ENCODE peak calls at places on chromosomes 5 and 9, in eight cellular contexts. I is effector memory CD4-positive, alpha-beta T cell; L is iris pigment epithelial cell; Z is psoas muscle; E is Kasumi-1; D is heart left ventricle; W is ELF-1; U is activated gamma-delta T cell treated with Interleukin-2 at 50 U/mL for 16 hours. A is an unnamed sample.

GRCh38 chr9:35864695-35865255 is 5.4 kb downstream of the OR13J1 start:
- DNase-seq in I (no peak), L (no peak), Z (no peak), E (no peak), D (no peak), W (no peak), U (no peak), A (no peak)

GRCh38 chr5:94903719-94904118 is 285.2 kb downstream of the SLF1 start:
- DNase-seq in I (no peak), L (peak), Z (no peak), E (no peak), D (no peak), W (no peak), U (no peak), A (peak)

GRCh38 chr9:76655121-76655531 is 109.1 kb upstream of the PCA3 start:
- DNase-seq in I (no peak), L (peak), Z (no peak), E (no peak), D (no peak), W (no peak), U (no peak), A (no peak)

GRCh38 chr9:22528485-22528884 is 81.9 kb downstream of the DMRTA1 start:
- DNase-seq in I (no peak), L (peak), Z (no peak), E (peak), D (no peak), W (no peak), U (no peak), A (peak)

GRCh38 chr9:2495221-2496005 is 126.2 kb upstream of the VLDLR start:
- DNase-seq in I (no peak), L (no peak), Z (no peak), E (no peak), D (no peak), W (no peak), U (no peak), A (no peak)

GRCh38 chr5:78791416-78792100 is 143.0 kb upstream of the LHFPL2 start:
- DNase-seq in I (no peak), L (no peak), Z (no peak), E (no peak), D (no peak), W (no peak), U (no peak), A (no peak)

GRCh38 chr5:168818586-168818985 is 239.4 kb upstream of the PANK3 start:
- DNase-seq in I (no peak), L (no peak), Z (no peak), E (no peak), D (peak), W (no peak), U (no peak), A (no peak)

GRCh38 chr9:85061969-85062368 is 392.4 kb downstream of the NTRK2 start:
- DNase-seq in I (no peak), L (no peak), Z (no peak), E (no peak), D (no peak), W (no peak), U (no peak), A (no peak)

GRCh38 chr9:34746526-34746925 is 36.6 kb upstream of the CCL21 start:
- DNase-seq in I (no peak), L (no peak), Z (no peak), E (no peak), D (no peak), W (no peak), U (no peak), A (no peak)

GRCh38 chr5:146560205-146560812 is 44.3 kb upstream of the GPR151 start:
- DNase-seq in I (no peak), L (no peak), Z (no peak), E (no peak), D (no peak), W (peak), U (no peak), A (no peak)

GRCh38 chr5:88251048-88251711 is 17.5 kb downstream of the TMEM161B start:
- DNase-seq in I (no peak), L (peak), Z (no peak), E (no peak), D (no peak), W (no peak), U (no peak), A (no peak)

GRCh38 chr9:111037744-111038335 is 430 bp downstream of the LPAR1 start:
- DNase-seq in I (no peak), L (peak), Z (peak), E (peak), D (no peak), W (peak), U (no peak), A (peak)

GRCh38 chr5:139182528-139183296 is 15.5 kb downstream of the SIL1 start:
- DNase-seq in I (no peak), L (no peak), Z (no peak), E (no peak), D (no peak), W (no peak), U (no peak), A (peak)

GRCh38 chr5:40717281-40717680 is 37.6 kb downstream of the PTGER4 start:
- DNase-seq in I (no peak), L (peak), Z (no peak), E (no peak), D (no peak), W (no peak), U (no peak), A (peak)

GRCh38 chr9:137160716-137161557 is 8.9 kb downstream of the LRRC26 start:
- DNase-seq in I (no peak), L (no peak), Z (no peak), E (no peak), D (no peak), W (no peak), U (no peak), A (no peak)

GRCh38 chr5:126234563-126235195 is 188.5 kb upstream of the GRAMD2B start:
- DNase-seq in I (no peak), L (peak), Z (no peak), E (peak), D (no peak), W (peak), U (no peak), A (peak)

GRCh38 chr5:97163360-97163764 is 19.7 kb downstream of the RIOK2 start:
- DNase-seq in I (no peak), L (peak), Z (no peak), E (peak), D (no peak), W (no peak), U (no peak), A (peak)

GRCh38 chr5:53253421-53253871 is 143.9 kb upstream of the MOCS2 start:
- DNase-seq in I (no peak), L (peak), Z (no peak), E (no peak), D (no peak), W (no peak), U (no peak), A (no peak)

GRCh38 chr5:59620535-59621212 is 272.9 kb downstream of the PDE4D start:
- DNase-seq in I (no peak), L (peak), Z (no peak), E (peak), D (no peak), W (no peak), U (no peak), A (no peak)

GRCh38 chr9:108182950-108183381 is 672.8 kb downstream of the ACTL7B start:
- DNase-seq in I (no peak), L (peak), Z (no peak), E (peak), D (no peak), W (no peak), U (no peak), A (no peak)

GRCh38 chr5:60185230-60186104 is 291.9 kb upstream of the PDE4D start:
- DNase-seq in I (no peak), L (peak), Z (no peak), E (no peak), D (no peak), W (no peak), U (no peak), A (no peak)

GRCh38 chr9:24881361-24881760 is 335.7 kb upstream of the IZUMO3 start:
- DNase-seq in I (no peak), L (no peak), Z (no peak), E (no peak), D (no peak), W (no peak), U (no peak), A (no peak)

GRCh38 chr5:151082976-151083651 is 2.3 kb upstream of the TNIP1 start:
- DNase-seq in I (peak), L (peak), Z (peak), E (no peak), D (no peak), W (no peak), U (peak), A (no peak)

A was measured in left kidney.